ENCODE peak calls at places on chromosomes 1 and 21, in five cellular contexts. O is amniotic stem cell, V is right cardiac atrium, S is cardiac muscle cell, F is iPS-NIHi11. X is an unnamed sample.
A peak's percentile ranks its signal among the peaks of the same experiment; 100 is the strongest.

GRCh38 chr1:65164633-65165032 is 16.6 kb downstream of the AK4 start:
- DNase-seq in O (no peak), V (no peak), S (peak; percentile 54), F (no peak), X (no peak)

GRCh38 chr1:158103860-158104522 is 76.7 kb upstream of the CD1D start:
- DNase-seq in O (no peak), V (no peak), S (no peak), F (no peak), X (no peak)

GRCh38 chr21:19853709-19854575 is 1144.3 kb upstream of the NCAM2 start:
- DNase-seq in O (no peak), V (no peak), S (no peak), F (peak; percentile 12), X (no peak)

GRCh38 chr1:244801246-244801645 is 34.2 kb upstream of the COX20 start:
- DNase-seq in O (no peak), V (no peak), S (peak; percentile 47), F (peak; percentile 65), X (no peak)

GRCh38 chr1:100631015-100631521 is 88.5 kb upstream of the VCAM1 start:
- DNase-seq in O (no peak), V (no peak), S (peak; percentile 84), F (no peak), X (no peak)

GRCh38 chr1:159993911-159994310 is 37.9 kb downstream of the PIGM start:
- DNase-seq in O (no peak), V (no peak), S (no peak), F (no peak), X (no peak)

GRCh38 chr1:36341626-36342320 is 18.3 kb upstream of the EVA1B start:
- DNase-seq in O (no peak), V (no peak), S (no peak), F (no peak), X (no peak)

GRCh38 chr1:241560511-241561187 is 28.5 kb downstream of the KMO start:
- DNase-seq in O (no peak), V (no peak), S (no peak), F (no peak), X (no peak)

GRCh38 chr1:63717511-63718120 is 56.2 kb upstream of the ROR1 start:
- DNase-seq in O (no peak), V (no peak), S (no peak), F (no peak), X (no peak)

GRCh38 chr1:109397451-109398342 is at the start of gene SORT1:
- DNase-seq in O (peak; percentile 52), V (peak; percentile 85), S (peak; percentile 87), F (peak; percentile 93), X (peak; percentile 90)

GRCh38 chr1:99986656-99987225 is 16.9 kb downstream of the SLC35A3 start:
- DNase-seq in O (no peak), V (no peak), S (peak; percentile 27), F (no peak), X (no peak)

X was measured in Right ventricle myocardium inferior.